ENCODE peak calls at places on chromosomes 7 and 10, in ten cellular contexts. T, I, J, R, D, N, C, Z, F and Y are unnamed samples.

GRCh38 chr10:128016423-128017060 is 109.6 kb downstream of the PTPRE start:
- DNase-seq in I (no peak), F (no peak), D (no peak), Z (no peak), C (no peak), T (no peak), J (no peak), R (no peak), N (no peak), Y (no peak)

GRCh38 chr7:133861876-133862275 is 265.3 kb upstream of the LRGUK start:
- DNase-seq in D (no peak), I (no peak), T (no peak), Z (no peak), J (no peak), R (no peak), C (no peak), N (no peak), F (no peak), Y (no peak)

GRCh38 chr10:77738496-77739158 is 101.0 kb upstream of the KCNMA1 start:
- DNase-seq in Z (no peak), T (no peak), C (no peak), I (no peak), D (no peak), R (no peak), N (no peak), F (no peak), J (no peak), Y (no peak)

GRCh38 chr10:91163709-91164474 is 56.6 kb upstream of the PCGF5 start:
- DNase-seq in T (peak), D (peak), R (no peak), Z (peak), J (peak), C (peak), I (peak), F (peak), N (peak), Y (peak)

GRCh38 chr10:102401735-102402511 is 6.4 kb downstream of the NFKB2 start:
- DNase-seq in R (no peak), T (peak), C (no peak), J (peak), D (peak), F (no peak), I (no peak), N (no peak), Z (no peak), Y (no peak)

GRCh38 chr10:102159831-102160230 is 7.6 kb downstream of the NOLC1 start:
- DNase-seq in C (no peak), T (no peak), J (no peak), F (no peak), Z (no peak), R (no peak), D (no peak), I (no peak), N (no peak), Y (no peak)

GRCh38 chr7:50068850-50069551 is 24.0 kb downstream of the ZPBP start:
- DNase-seq in J (peak), C (peak), T (no peak), D (no peak), F (peak), I (peak), Z (no peak), R (no peak), N (peak), Y (peak)

GRCh38 chr7:76296743-76297740 is 5.4 kb upstream of the HSPB1 start:
- DNase-seq in N (peak), T (peak), R (no peak), C (peak), J (peak), F (no peak), I (no peak), D (no peak), Z (no peak), Y (no peak)

GRCh38 chr10:35579726-35580420 is 25.3 kb upstream of the GJD4 start:
- DNase-seq in N (no peak), F (no peak), D (no peak), J (no peak), I (no peak), C (no peak), R (no peak), Z (no peak), T (no peak), Y (no peak)

GRCh38 chr7:55132890-55133551 is 114.2 kb downstream of the EGFR start:
- DNase-seq in N (peak), R (peak), Z (no peak), F (no peak), D (no peak), J (peak), T (no peak), I (no peak), C (no peak), Y (no peak)

GRCh38 chr7:134702366-134703240 is 56.0 kb downstream of the BPGM start:
- DNase-seq in N (no peak), Z (no peak), I (no peak), R (no peak), F (no peak), T (no peak), D (no peak), C (no peak), J (no peak), Y (no peak)

GRCh38 chr7:118836933-118837332 is 612.4 kb downstream of the ANKRD7 start:
- DNase-seq in N (no peak), Z (no peak), T (no peak), R (no peak), J (no peak), D (no peak), F (no peak), I (no peak), C (no peak), Y (peak)

GRCh38 chr10:96614515-96614914 is 27.7 kb upstream of the TM9SF3 start:
- DNase-seq in N (no peak), F (no peak), T (no peak), J (peak), C (no peak), Z (peak), D (peak), I (no peak), R (peak), Y (no peak)

GRCh38 chr10:72661436-72661835 is 30.5 kb upstream of the MCU start:
- DNase-seq in J (no peak), C (no peak), I (no peak), Z (no peak), N (no peak), R (no peak), F (no peak), D (no peak), T (no peak), Y (no peak)

GRCh38 chr10:71945819-71946474 is 18.2 kb upstream of the CHST3 start:
- DNase-seq in I (no peak), F (peak), R (no peak), C (no peak), Z (no peak), D (no peak), T (no peak), N (no peak), J (no peak), Y (no peak)

GRCh38 chr10:99854860-99855259 is 72.4 kb downstream of the ABCC2 start:
- DNase-seq in R (peak), N (no peak), F (peak), Z (peak), J (no peak), I (no peak), D (peak), T (no peak), C (peak), Y (no peak)

GRCh38 chr7:72336382-72336886 is 75.7 kb downstream of the CALN1 start:
- DNase-seq in F (peak), C (no peak), T (no peak), N (no peak), R (no peak), J (no peak), Z (peak), I (peak), D (no peak), Y (no peak)

GRCh38 chr10:17533731-17534130 is 79.3 kb upstream of the ST8SIA6 start:
- DNase-seq in I (no peak), T (no peak), F (no peak), J (no peak), D (no peak), R (no peak), Z (no peak), N (no peak), C (no peak), Y (no peak)

DNA sequence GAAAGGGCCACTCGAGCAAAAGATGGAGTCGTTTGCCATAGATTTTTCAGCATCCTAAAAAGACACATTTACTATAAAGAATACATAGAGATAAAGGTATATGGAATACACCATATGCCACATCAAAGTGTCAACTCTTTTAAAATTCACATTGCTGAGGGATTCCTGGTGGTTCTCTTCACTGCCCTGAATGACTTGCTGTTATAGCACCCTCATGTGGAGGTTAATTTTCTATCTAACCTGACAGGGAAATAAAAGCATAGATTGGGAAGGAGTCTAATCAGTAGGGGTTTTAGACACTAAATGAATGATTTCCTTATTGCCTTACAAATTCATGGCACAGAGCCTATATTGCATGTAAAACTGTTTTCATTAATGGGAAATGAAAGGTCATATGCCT is 25.9 kb downstream of the DNAH11 start:
- DNase-seq in T (no peak), R (no peak), C (no peak), Z (peak), F (peak), I (no peak), N (no peak), D (no peak), J (peak), Y (peak)
- TF ChIP-seq CTCF in T (peak), R (no peak), C (no peak), Z (no peak), F (peak), I (peak), N (no peak), D (peak), J (no peak), Y (peak)

GRCh38 chr10:122560279-122560804 is at the start of gene DMBT1:
- DNase-seq in D (no peak), I (no peak), T (no peak), C (no peak), F (no peak), N (no peak), J (no peak), Z (no peak), R (no peak), Y (no peak)
- TF ChIP-seq CTCF in D (no peak), I (no peak), T (no peak), C (no peak), F (no peak), N (no peak), J (no peak), Z (no peak), R (no peak), Y (no peak)

GRCh38 chr10:120600871-120601644 is 144.0 kb downstream of the PLPP4 start:
- DNase-seq in C (no peak), Z (peak), R (no peak), N (no peak), J (peak), I (no peak), T (no peak), D (peak), F (peak), Y (no peak)
- TF ChIP-seq CTCF in C (no peak), Z (peak), R (peak), N (no peak), J (no peak), I (no peak), T (no peak), D (peak), F (peak), Y (no peak)

GRCh38 chr10:132359305-132360040 is 27.5 kb downstream of the LRRC27 start:
- DNase-seq in N (no peak), T (peak), J (no peak), Z (no peak), C (no peak), F (no peak), D (no peak), R (no peak), I (no peak), Y (no peak)
- TF ChIP-seq CTCF in N (no peak), T (peak), J (no peak), Z (no peak), C (no peak), F (peak), D (no peak), R (no peak), I (no peak), Y (no peak)

GRCh38 chr10:66281327-66281726 is 644.5 kb upstream of the LRRTM3 start:
- DNase-seq in I (no peak), C (no peak), Z (no peak), J (no peak), D (no peak), F (no peak), R (no peak), N (no peak), T (no peak), Y (no peak)

GRCh38 chr10:66283064-66283463 is 642.8 kb upstream of the LRRTM3 start:
- DNase-seq in Z (no peak), C (no peak), D (no peak), F (no peak), R (no peak), I (no peak), T (no peak), N (no peak), J (no peak), Y (no peak)

GRCh38 chr10:66273966-66274519 is 651.8 kb upstream of the LRRTM3 start:
- DNase-seq in T (no peak), F (no peak), R (no peak), N (no peak), J (no peak), D (no peak), C (no peak), Z (no peak), I (no peak), Y (no peak)

GRCh38 chr10:66277481-66277880 is 648.4 kb upstream of the LRRTM3 start:
- DNase-seq in N (no peak), I (no peak), Z (no peak), J (no peak), D (no peak), T (no peak), C (no peak), R (no peak), F (peak), Y (no peak)
- TF ChIP-seq CTCF in N (no peak), I (no peak), Z (no peak), J (peak), D (peak), T (no peak), C (no peak), R (no peak), F (peak), Y (no peak)

GRCh38 chr7:105721571-105722104 is 140.3 kb upstream of the EFCAB10 start:
- DNase-seq in J (no peak), C (no peak), N (no peak), Z (no peak), T (no peak), F (peak), D (no peak), I (no peak), R (no peak), Y (no peak)
- TF ChIP-seq CTCF in J (no peak), C (no peak), N (no peak), Z (no peak), T (no peak), F (peak), D (no peak), I (no peak), R (no peak), Y (no peak)

DNA sequence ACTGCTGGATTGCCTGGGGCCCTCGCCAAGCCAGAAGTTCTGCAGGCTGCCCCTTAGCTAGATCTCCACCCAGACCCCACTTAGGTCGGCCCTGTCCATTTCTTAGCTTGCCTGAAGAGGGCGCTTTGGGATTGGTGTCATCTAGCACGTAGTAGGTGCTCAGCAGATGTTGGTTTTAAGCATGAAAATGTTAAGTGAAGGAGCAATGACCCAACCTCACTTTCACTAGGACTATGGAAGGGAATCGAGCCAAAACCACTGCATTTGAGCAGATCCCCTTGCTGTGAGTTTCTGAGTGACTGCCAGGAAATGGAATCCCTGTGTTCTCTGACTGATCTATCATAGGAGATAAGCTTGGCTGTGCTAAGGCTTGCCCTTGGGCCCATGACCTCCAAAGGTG is 131.7 kb upstream of the EEPD1 start:
- DNase-seq in F (peak), Z (no peak), N (no peak), R (peak), I (no peak), D (no peak), J (peak), C (no peak), T (no peak), Y (no peak)
- TF ChIP-seq CTCF in F (peak), Z (peak), N (no peak), R (peak), I (peak), D (peak), J (peak), C (no peak), T (peak), Y (peak)

GRCh38 chr10:33276282-33276923 is 58.1 kb downstream of the NRP1 start:
- DNase-seq in F (no peak), R (no peak), C (no peak), I (no peak), J (peak), T (no peak), N (peak), D (no peak), Z (no peak), Y (no peak)

GRCh38 chr10:33270971-33271370 is 63.5 kb downstream of the NRP1 start:
- DNase-seq in R (no peak), N (no peak), Z (no peak), J (no peak), I (no peak), C (no peak), F (no peak), T (no peak), D (no peak), Y (no peak)

GRCh38 chr10:33271969-33272583 is 62.4 kb downstream of the NRP1 start:
- DNase-seq in I (no peak), Z (no peak), F (no peak), T (no peak), D (no peak), J (no peak), R (no peak), C (no peak), N (no peak), Y (no peak)

GRCh38 chr10:33274096-33274785 is 60.2 kb downstream of the NRP1 start:
- DNase-seq in T (no peak), N (no peak), J (no peak), D (no peak), I (no peak), Z (no peak), C (no peak), R (no peak), F (no peak), Y (no peak)

GRCh38 chr10:33273295-33274002 is 61.0 kb downstream of the NRP1 start:
- DNase-seq in N (peak), D (peak), J (peak), F (peak), Z (peak), T (peak), R (peak), C (peak), I (no peak), Y (no peak)
- TF ChIP-seq CTCF in N (no peak), D (no peak), J (no peak), F (no peak), Z (peak), T (peak), R (no peak), C (no peak), I (no peak), Y (no peak)

GRCh38 chr7:30755384-30756154 is 3.6 kb downstream of the INMT start:
- DNase-seq in R (no peak), N (no peak), Z (no peak), I (no peak), T (no peak), C (no peak), J (no peak), D (peak), F (no peak), Y (no peak)
- TF ChIP-seq CTCF in R (no peak), N (no peak), Z (peak), I (no peak), T (peak), C (no peak), J (no peak), D (peak), F (peak), Y (no peak)

GRCh38 chr7:139230484-139230773 is 608 bp upstream of the UBN2 start:
- DNase-seq in I (peak), F (no peak), N (no peak), D (no peak), R (no peak), C (no peak), T (no peak), J (no peak), Z (no peak), Y (peak)
- TF ChIP-seq CTCF in I (no peak), F (no peak), N (no peak), D (no peak), R (no peak), C (no peak), T (no peak), J (no peak), Z (no peak), Y (no peak)